ENCODE peak calls at places on chromosomes 13 and 19, in six cellular contexts. W is testis, T is lung, V is adrenal gland, G is astrocyte of the spinal cord, L is left lung. J is an unnamed sample.

GRCh38 chr13:29679357-29680050 is 84.0 kb upstream of the SLC7A1 start:
- DNase-seq in L (no peak), G (no peak), V (peak), T (no peak), W (peak), J (no peak)

GRCh38 chr13:62653371-62653770 is 1237.7 kb upstream of the PCDH20 start:
- DNase-seq in L (no peak), G (no peak), W (no peak), V (no peak), T (no peak), J (peak)

GRCh38 chr19:30649934-30650614 is 277.9 kb downstream of the ZNF536 start:
- DNase-seq in V (no peak), L (no peak), W (peak), T (no peak), G (peak), J (peak)

GRCh38 chr19:48403606-48404005 is 10.1 kb downstream of the GRIN2D start:
- DNase-seq in G (peak), W (peak), T (peak), L (no peak), V (no peak), J (peak)

GRCh38 chr13:24746618-24747247 is 17.2 kb upstream of the RNF17 start:
- DNase-seq in G (peak), L (no peak), W (no peak), T (no peak), V (no peak), J (peak)

GRCh38 chr19:14840206-14840605 is 5.2 kb upstream of the OR7A5 start:
- DNase-seq in T (no peak), W (no peak), V (no peak), L (no peak), G (no peak), J (peak)

GRCh38 chr13:19605161-19605955 is 28.1 kb upstream of the MPHOSPH8 start:
- DNase-seq in T (no peak), V (no peak), G (no peak), L (no peak), W (no peak), J (peak)

GRCh38 chr19:49809155-49809986 is 3.7 kb downstream of the FUZ start:
- DNase-seq in V (peak), T (peak), L (peak), W (peak), G (peak), J (no peak)

GRCh38 chr13:37429976-37430375 is 168.6 kb downstream of the POSTN start:
- DNase-seq in W (no peak), V (no peak), L (no peak), G (peak), T (no peak), J (peak)

GRCh38 chr19:50719566-50719965 is at the start of gene SHANK1:
- DNase-seq in L (no peak), W (no peak), G (no peak), T (no peak), V (no peak), J (no peak)

GRCh38 chr13:59744747-59745394 is 418.9 kb downstream of the DIAPH3 start:
- DNase-seq in L (no peak), V (no peak), T (no peak), W (no peak), G (peak), J (no peak)

GRCh38 chr13:41554626-41555386 is 97.5 kb downstream of the RGCC start:
- DNase-seq in G (no peak), T (no peak), L (no peak), W (no peak), V (no peak), J (no peak)

GRCh38 chr13:112668924-112669323 is 20.9 kb upstream of the ATP11A start:
- DNase-seq in G (no peak), V (no peak), W (no peak), L (no peak), T (no peak), J (no peak)

GRCh38 chr13:75635621-75636338 is at the start of gene LMO7:
- DNase-seq in W (peak), G (peak), T (peak), L (peak), V (peak), J (peak)

GRCh38 chr13:99351772-99352171 is 44.6 kb upstream of the GPR183 start:
- DNase-seq in W (no peak), T (no peak), V (no peak), G (no peak), L (no peak), J (no peak)

GRCh38 chr13:19089315-19089714 is 92.3 kb downstream of the TUBA3C start:
- DNase-seq in L (no peak), G (no peak), T (no peak), V (no peak), W (peak), J (no peak)

GRCh38 chr19:10408511-10409291 is 5.4 kb upstream of the CDC37 start:
- DNase-seq in W (peak), G (no peak), L (peak), V (peak), T (no peak), J (no peak)

GRCh38 chr13:44364601-44365000 is 9.0 kb upstream of the SERP2 start:
- DNase-seq in T (no peak), G (peak), L (no peak), V (no peak), W (no peak), J (peak)

GRCh38 chr19:28010656-28011055 is 1202.3 kb downstream of the UQCRFS1 start:
- DNase-seq in W (peak), G (no peak), V (no peak), L (no peak), T (no peak), J (no peak)

GRCh38 chr19:52532480-52532879 is 5.0 kb downstream of the ZNF808 start:
- DNase-seq in T (no peak), V (no peak), G (no peak), W (no peak), L (no peak), J (no peak)

GRCh38 chr19:58474291-58474996 is 1.7 kb upstream of the ZNF446 start:
- DNase-seq in V (no peak), T (no peak), G (peak), L (no peak), W (no peak), J (no peak)

GRCh38 chr19:30006206-30006605 is 64.2 kb downstream of the URI1 start:
- DNase-seq in W (no peak), G (no peak), L (no peak), V (no peak), T (no peak), J (no peak)

GRCh38 chr19:5228932-5229777 is 111.5 kb downstream of the PTPRS start:
- DNase-seq in V (peak), W (peak), G (no peak), L (no peak), T (no peak), J (no peak)

GRCh38 chr19:5228490-5228889 is 112.1 kb downstream of the PTPRS start:
- DNase-seq in T (no peak), L (no peak), W (no peak), V (no peak), G (no peak), J (no peak)

GRCh38 chr19:5224480-5224879 is 116.1 kb downstream of the PTPRS start:
- DNase-seq in V (no peak), T (no peak), G (no peak), W (no peak), L (no peak), J (no peak)

GRCh38 chr19:5222821-5223321 is 117.7 kb downstream of the PTPRS start:
- DNase-seq in T (no peak), G (no peak), W (no peak), V (no peak), L (no peak), J (no peak)

GRCh38 chr19:5225486-5226345 is 114.9 kb downstream of the PTPRS start:
- DNase-seq in W (no peak), L (no peak), T (no peak), G (no peak), V (no peak), J (no peak)
- TF ChIP-seq CTCF in W (no peak), L (no peak), T (no peak), G (peak), V (peak), J (peak)

GRCh38 chr19:1511318-1511988 is 1.4 kb downstream of the ADAMTSL5 start:
- DNase-seq in V (no peak), W (no peak), G (no peak), T (no peak), L (peak), J (no peak)
- H3K4me3 ChIP-seq in V (no peak), W (no peak), G (no peak), T (no peak), L (no peak), J (no peak)

GRCh38 chr13:48078251-48078656 is 16.6 kb downstream of the MED4 start:
- DNase-seq in G (no peak), T (no peak), V (no peak), L (no peak), W (no peak), J (peak)
- TF ChIP-seq CTCF in G (peak), T (no peak), V (no peak), L (peak), W (no peak), J (peak)

GRCh38 chr19:12052571-12053169 is at the start of gene ZNF878:
- DNase-seq in W (peak), T (peak), V (peak), L (peak), G (peak), J (peak)
- H3K4me3 ChIP-seq in W (peak), T (peak), V (no peak), L (peak), G (peak), J (peak)

DNA sequence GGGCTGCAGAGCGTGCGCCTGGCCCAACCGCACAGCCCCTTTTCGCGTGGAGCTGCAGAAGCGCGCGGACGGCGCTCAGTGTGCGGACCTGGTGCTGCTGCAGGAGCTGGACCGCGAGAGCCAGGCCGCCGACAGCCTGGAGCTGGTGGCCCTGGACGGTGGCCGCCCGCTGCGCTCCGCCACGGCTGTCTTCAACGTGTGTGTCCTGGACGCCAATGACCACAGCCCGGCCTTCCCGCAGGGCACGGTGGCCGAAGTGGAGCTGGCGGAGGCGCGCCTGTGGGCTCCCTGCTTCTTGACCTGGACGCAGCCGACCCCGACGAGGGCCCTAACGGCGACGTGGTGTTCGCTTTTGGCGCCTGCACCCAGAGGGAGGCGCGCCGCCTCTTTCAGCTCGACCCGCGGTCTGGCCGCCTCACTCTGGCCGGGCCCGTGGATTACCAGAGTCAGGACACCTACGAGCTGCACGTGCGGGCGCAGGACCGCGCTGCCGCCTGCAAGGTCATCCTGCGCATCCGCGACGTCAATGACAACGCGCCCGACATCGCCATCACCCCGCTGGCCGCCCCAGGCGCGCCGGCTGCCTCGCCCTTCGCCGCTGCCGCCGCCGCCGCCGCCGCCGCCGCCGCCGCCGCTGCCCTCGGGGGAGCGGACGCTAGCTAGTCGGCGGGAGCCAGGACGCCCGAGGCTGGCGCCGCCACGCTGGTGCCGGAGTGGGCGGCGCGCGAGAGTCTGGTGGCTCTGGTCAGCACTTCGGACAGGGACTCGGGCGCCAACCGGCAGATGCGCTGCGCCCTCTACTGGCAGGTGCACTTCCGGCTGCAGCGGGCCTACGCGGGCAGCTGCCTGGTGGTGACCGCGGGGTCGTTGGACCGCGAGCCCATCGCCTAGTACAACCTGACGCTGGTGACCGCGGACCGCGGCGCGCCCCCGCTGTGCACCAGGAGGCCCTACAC is 172.2 kb downstream of the OLFM4 start:
- DNase-seq in V (peak), L (peak), G (no peak), W (peak), T (no peak), J (peak)
- TF ChIP-seq CTCF in V (peak), L (no peak), G (peak), W (peak), T (peak), J (peak)

GRCh38 chr13:26861951-26862350 is 101.4 kb upstream of the GPR12 start:
- DNase-seq in W (no peak), T (no peak), V (peak), L (no peak), G (no peak), J (no peak)
- H3K4me3 ChIP-seq in W (no peak), T (no peak), V (no peak), L (no peak), G (no peak), J (no peak)

GRCh38 chr19:4185413-4186086 is 3.1 kb downstream of the ANKRD24 start:
- DNase-seq in G (no peak), L (no peak), W (no peak), V (no peak), T (no peak), J (no peak)

GRCh38 chr19:4181053-4181508 is 1.3 kb downstream of the SIRT6 start:
- DNase-seq in W (no peak), V (no peak), G (no peak), L (no peak), T (no peak), J (no peak)

GRCh38 chr19:4184718-4185352 is 2.3 kb downstream of the ANKRD24 start:
- DNase-seq in W (no peak), G (no peak), V (no peak), L (no peak), T (no peak), J (no peak)

GRCh38 chr19:4183967-4184717 is 1.7 kb downstream of the ANKRD24 start:
- DNase-seq in L (peak), G (no peak), V (no peak), T (no peak), W (no peak), J (no peak)

DNA sequence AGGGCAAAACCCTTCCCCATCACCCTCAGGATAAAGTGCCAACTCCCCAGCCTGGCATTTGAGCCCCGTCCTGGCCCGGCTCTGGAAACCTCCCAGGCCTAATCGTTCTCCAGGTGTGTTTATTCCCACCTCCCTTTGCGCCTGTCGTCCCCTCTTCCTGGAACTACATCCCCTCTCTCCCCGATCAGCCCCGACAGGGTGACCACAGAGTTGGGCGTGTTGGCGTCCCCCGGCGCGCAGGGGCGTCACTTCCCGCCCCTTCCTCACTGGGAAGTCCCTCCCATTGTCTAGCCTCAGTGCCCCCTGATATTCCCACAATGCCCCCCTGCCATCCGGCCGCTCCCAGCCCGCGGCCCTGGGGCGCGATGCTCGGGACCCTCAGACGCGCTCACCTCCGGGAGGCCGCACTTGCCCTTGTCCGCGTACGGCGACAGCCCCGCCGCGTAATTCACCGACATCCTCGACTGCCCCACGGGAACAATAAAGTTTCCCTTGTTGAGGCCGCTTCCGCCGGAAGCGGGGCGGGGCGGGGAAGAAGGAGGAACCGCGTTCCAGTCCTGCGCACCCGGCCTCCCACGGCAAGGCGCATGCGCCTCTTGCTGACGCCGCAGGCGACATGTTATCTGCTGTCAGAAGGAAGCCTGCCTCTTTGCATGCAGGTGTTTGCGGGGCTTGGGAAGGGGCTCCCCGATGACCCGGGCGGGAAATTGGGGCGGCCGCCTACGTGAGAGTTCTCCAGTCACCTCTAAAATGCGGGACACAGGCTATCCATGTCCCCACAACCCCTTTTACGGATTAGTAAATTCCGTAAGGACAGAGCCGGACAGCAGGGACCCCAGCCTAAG is at the start of the genes ANKRD24 and SIRT6:
- DNase-seq in L (peak), G (peak), T (peak), W (peak), V (peak), J (peak)
- TF ChIP-seq CTCF in L (no peak), G (no peak), T (no peak), W (no peak), V (no peak), J (no peak)

DNA sequence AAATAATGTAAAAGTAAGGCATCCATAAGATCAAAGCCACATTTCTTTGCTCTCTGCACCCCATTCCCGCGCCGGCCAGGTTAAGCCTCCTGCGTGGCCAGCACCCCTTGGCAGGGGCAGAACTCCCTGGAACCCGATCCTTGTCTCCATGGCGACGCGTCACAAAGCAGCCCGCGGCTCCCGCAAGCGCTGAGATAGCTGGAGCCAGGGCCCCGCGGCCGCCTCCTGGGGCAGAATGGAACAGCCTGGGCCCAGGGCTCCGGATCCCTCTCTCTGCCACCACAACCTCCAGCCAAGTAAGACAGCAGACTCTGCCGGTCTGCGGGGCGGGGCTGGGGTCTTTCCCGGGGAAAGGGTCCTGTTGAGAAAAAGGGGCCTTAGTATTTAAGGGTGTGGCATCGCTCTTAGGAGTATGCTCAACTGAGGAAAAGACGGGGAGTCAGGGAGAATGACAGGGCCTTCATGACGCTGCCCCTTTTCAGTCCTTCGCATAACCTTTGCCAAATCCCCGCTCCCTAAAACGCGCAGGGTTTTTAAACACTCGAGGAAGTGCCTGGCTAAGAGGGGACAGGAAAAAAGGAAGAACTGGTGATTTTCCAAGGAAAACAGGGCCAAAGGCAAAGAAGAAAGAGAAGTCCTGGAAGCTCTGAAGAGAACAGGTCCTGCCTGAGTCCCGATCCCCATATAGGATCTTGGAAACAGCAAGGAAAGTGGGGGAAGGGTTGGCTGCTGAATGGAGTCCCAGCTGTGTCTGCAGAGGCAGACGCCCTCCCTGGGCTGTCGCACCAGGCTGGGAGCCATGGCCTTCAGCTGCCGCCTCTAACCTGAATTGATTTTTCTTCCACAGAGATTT is at the start of gene TEX26:
- DNase-seq in G (peak), T (no peak), V (no peak), L (peak), W (peak), J (no peak)
- H3K4me3 ChIP-seq in G (no peak), T (no peak), V (no peak), L (no peak), W (peak), J (no peak)

DNA sequence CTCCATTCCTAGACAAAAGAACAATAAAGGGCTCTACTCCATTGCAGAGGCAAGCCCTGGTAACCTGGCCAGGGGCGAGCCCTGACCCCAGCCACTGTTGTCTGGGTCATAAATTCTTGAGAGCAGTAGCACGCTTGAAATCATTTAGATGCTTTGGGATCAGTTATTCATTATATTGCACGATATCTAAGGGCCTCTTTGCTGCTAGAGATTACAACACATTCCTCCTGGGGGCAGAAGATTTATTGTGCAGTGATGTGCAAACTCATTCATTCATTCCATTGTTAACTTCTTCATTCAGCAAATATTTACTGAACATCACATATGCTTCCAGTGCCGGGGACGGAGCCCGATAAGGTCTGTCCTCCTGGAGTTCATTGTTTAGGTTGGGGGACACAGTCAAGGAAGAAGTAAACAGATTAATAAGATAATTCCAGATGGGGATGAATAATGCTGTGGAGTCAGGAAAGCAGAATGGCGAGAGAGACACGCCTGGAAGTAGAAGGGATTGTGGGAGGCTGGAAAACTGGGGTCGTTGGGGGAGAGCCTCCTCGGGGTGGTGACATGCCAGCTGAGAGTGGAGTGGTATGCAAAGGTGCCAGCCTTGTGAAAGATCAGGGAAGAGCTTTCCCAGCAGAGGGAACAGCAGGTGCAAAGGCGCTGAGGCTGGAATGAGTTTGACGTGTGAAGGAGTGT is 35.0 kb downstream of the SIPA1L3 start:
- DNase-seq in V (no peak), W (no peak), T (no peak), L (no peak), G (no peak), J (no peak)
- TF ChIP-seq CTCF in V (no peak), W (no peak), T (no peak), L (no peak), G (no peak), J (no peak)